ENCODE peak calls at places on chromosome 4, in eight cellular contexts. G is stimulated activated CD8-positive, alpha-beta memory T cell treated with anti-CD3 and anti-CD28 coated beads, Interleukin-4, amount 100 ng/mL, for 1 hour; C is A549; P is AG09319; S is AG04450; X is cardiac septum; W is stimulated activated CD4-positive, alpha-beta T cell treated with anti-CD3 and anti-CD28 coated beads, Interleukin-1b, Interleukin-23, amount 100 ng/mL, for 4 hours; I is naive B cell. Y is an unnamed sample.

GRCh38 chr4:17580969-17581368 is 4.0 kb downstream of the LAP3 start:
- DNase-seq in G (no peak), C (no peak), P (no peak), S (peak), X (no peak), W (no peak), I (no peak), Y (no peak)

GRCh38 chr4:74228691-74229640 is 71.0 kb downstream of the MTHFD2L start:
- DNase-seq in G (peak), C (peak), P (no peak), S (peak), X (no peak), W (peak), I (peak), Y (peak)

GRCh38 chr4:1775731-1776500 is 17.2 kb upstream of the FGFR3 start:
- DNase-seq in G (no peak), C (peak), P (no peak), S (no peak), X (no peak), W (no peak), I (no peak), Y (no peak)

GRCh38 chr4:7929530-7929951 is 10.1 kb downstream of the AFAP1 start:
- DNase-seq in G (no peak), C (peak), P (no peak), S (no peak), X (peak), W (no peak), I (no peak), Y (no peak)

GRCh38 chr4:118396881-118397666 is 44.3 kb upstream of the PRSS12 start:
- DNase-seq in G (no peak), C (no peak), P (no peak), S (no peak), X (no peak), W (no peak), I (no peak), Y (no peak)

GRCh38 chr4:138308421-138308820 is 66.3 kb upstream of the SLC7A11 start:
- DNase-seq in G (no peak), C (peak), P (peak), S (no peak), X (no peak), W (no peak), I (no peak), Y (no peak)

GRCh38 chr4:53602390-53602789 is 11.1 kb upstream of the LNX1 start:
- DNase-seq in G (no peak), C (no peak), P (no peak), S (no peak), X (no peak), W (no peak), I (no peak), Y (no peak)

GRCh38 chr4:8217871-8218270 is 18.8 kb downstream of the SH3TC1 start:
- DNase-seq in G (no peak), C (no peak), P (no peak), S (no peak), X (no peak), W (no peak), I (no peak), Y (no peak)